ENCODE peak calls at places on chromosomes 11 and 22, in six cellular contexts. W is stimulated activated CD4-positive, alpha-beta T cell treated with anti-CD3 and anti-CD28 coated beads, Interleukin-1b, Interleukin-23, amount 100 ng/mL, for 1 hour; E is colonic mucosa; L is lower lobe of right lung; N is mucosa of gallbladder; C is stimulated activated naive CD8-positive, alpha-beta T cell treated with anti-CD3 and anti-CD28 coated beads, Interleukin-15, amount 100 ng/mL, for 72 hours. I is an unnamed sample.

GRCh38 chr11:93054881-93055280 is 85.4 kb downstream of the MTNR1B start:
- DNase-seq in W (no peak), E (no peak), L (no peak), N (no peak), C (peak), I (no peak)

GRCh38 chr22:19291580-19292261 is at the start of gene CLTCL1:
- DNase-seq in W (peak), E (peak), L (peak), N (peak), C (peak), I (peak)

GRCh38 chr22:46681010-46681409 is 57.0 kb downstream of the CERK start:
- DNase-seq in W (no peak), E (no peak), L (no peak), N (no peak), C (peak), I (no peak)

GRCh38 chr11:34512810-34513673 is 552 bp downstream of the ELF5 start:
- DNase-seq in W (peak), E (peak), L (peak), N (peak), C (peak), I (no peak)

GRCh38 chr22:20280866-20281265 is 12.7 kb upstream of the RTN4R start:
- DNase-seq in W (no peak), E (no peak), L (no peak), N (no peak), C (no peak), I (no peak)

GRCh38 chr11:75762885-75763284 is 5.7 kb upstream of the DGAT2 start:
- DNase-seq in W (no peak), E (no peak), L (no peak), N (no peak), C (no peak), I (no peak)

GRCh38 chr11:1770061-1770460 is 6.3 kb upstream of the CTSD start:
- DNase-seq in W (no peak), E (no peak), L (no peak), N (no peak), C (no peak), I (no peak)

GRCh38 chr11:90133560-90134145 is 810 bp upstream of the NAALAD2 start:
- DNase-seq in W (no peak), E (no peak), L (no peak), N (no peak), C (no peak), I (no peak)

GRCh38 chr11:11078344-11078743 is 220.5 kb upstream of the ZBED5 start:
- DNase-seq in W (no peak), E (no peak), L (no peak), N (no peak), C (no peak), I (no peak)

GRCh38 chr11:115711021-115711420 is 206.8 kb upstream of the CADM1 start:
- DNase-seq in W (no peak), E (no peak), L (no peak), N (no peak), C (no peak), I (no peak)

GRCh38 chr22:30880847-30881246 is 87.7 kb downstream of the MORC2 start:
- DNase-seq in W (no peak), E (no peak), L (peak), N (no peak), C (no peak), I (no peak)

GRCh38 chr11:44978961-44979331 is 28.3 kb upstream of the TP53I11 start:
- DNase-seq in W (no peak), E (peak), L (peak), N (peak), C (no peak), I (no peak)

GRCh38 chr22:45612451-45612901 is 59.2 kb upstream of the ATXN10 start:
- DNase-seq in W (no peak), E (no peak), L (peak), N (peak), C (peak), I (peak)

GRCh38 chr11:2778630-2779498 is 79.1 kb upstream of the KCNQ1OT1 start:
- DNase-seq in W (no peak), E (peak), L (peak), N (peak), C (peak), I (peak)

GRCh38 chr11:75328426-75329277 is 22.8 kb downstream of the ARRB1 start:
- DNase-seq in W (no peak), E (peak), L (peak), N (peak), C (peak), I (peak)

GRCh38 chr11:118004543-118005223 is 18.5 kb downstream of the IL10RA start:
- DNase-seq in W (no peak), E (no peak), L (no peak), N (no peak), C (peak), I (no peak)

GRCh38 chr11:12746593-12747097 is 72.4 kb downstream of the TEAD1 start:
- DNase-seq in W (no peak), E (no peak), L (peak), N (no peak), C (no peak), I (peak)

GRCh38 chr11:131033151-131033651 is 116.9 kb upstream of the SNX19 start:
- DNase-seq in W (no peak), E (no peak), L (no peak), N (no peak), C (no peak), I (no peak)

GRCh38 chr11:2376751-2377451 is at the start of gene CD81:
- DNase-seq in W (peak), E (peak), L (peak), N (no peak), C (peak), I (peak)

GRCh38 chr11:15073361-15074205 is at the start of gene CALCB:
- DNase-seq in W (no peak), E (no peak), L (peak), N (no peak), C (peak), I (no peak)

GRCh38 chr22:47091921-47092700 is 329.7 kb downstream of the TBC1D22A start:
- DNase-seq in W (no peak), E (no peak), L (no peak), N (no peak), C (no peak), I (no peak)

I was measured in Right ventricle myocardium inferior.